ENCODE peak calls at places on chromosomes 7 and 10, in four cellular contexts. L, Y, P and D are unnamed samples.

GRCh38 chr10:63829020-63829419 is 307.8 kb downstream of the REEP3 start:
- DNase-seq in L (no peak), Y (no peak), P (peak), D (no peak)

GRCh38 chr7:3548815-3549214 is 247.8 kb downstream of the SDK1 start:
- DNase-seq in L (no peak), Y (no peak), P (no peak), D (no peak)

GRCh38 chr7:17020250-17020649 is 138.5 kb upstream of the AGR3 start:
- DNase-seq in L (no peak), Y (no peak), P (peak), D (no peak)

GRCh38 chr10:124420254-124420653 is 1.5 kb upstream of the OAT start:
- DNase-seq in L (no peak), Y (no peak), P (no peak), D (no peak)

GRCh38 chr7:41149576-41149975 is 553.3 kb downstream of the INHBA start:
- DNase-seq in L (no peak), Y (no peak), P (no peak), D (no peak)

GRCh38 chr7:157904211-157904865 is 567.5 kb downstream of the DNAJB6 start:
- DNase-seq in L (no peak), Y (no peak), P (no peak), D (no peak)

GRCh38 chr7:98097042-98097645 is 9.5 kb upstream of the LMTK2 start:
- DNase-seq in L (no peak), Y (no peak), P (peak), D (no peak)

GRCh38 chr10:43436291-43437140 is at the start of gene ZNF487:
- DNase-seq in L (peak), Y (peak), P (peak), D (peak)

GRCh38 chr7:16062269-16062668 is 359.1 kb downstream of the CRPPA start:
- DNase-seq in L (no peak), Y (no peak), P (no peak), D (no peak)

GRCh38 chr7:46720761-46721160 is 799.7 kb upstream of the IGFBP3 start:
- DNase-seq in L (no peak), Y (no peak), P (no peak), D (no peak)

GRCh38 chr10:132443605-132443997 is 46.6 kb downstream of the PWWP2B start:
- DNase-seq in L (no peak), Y (peak), P (peak), D (peak)

GRCh38 chr10:52541082-52541481 is 227.0 kb downstream of the DKK1 start:
- DNase-seq in L (no peak), Y (no peak), P (peak), D (no peak)

GRCh38 chr7:131111081-131111576 is 216.5 kb upstream of the MKLN1 start:
- DNase-seq in L (no peak), Y (no peak), P (peak), D (no peak)

GRCh38 chr7:73429218-73429617 is 4.4 kb upstream of the FZD9 start:
- DNase-seq in L (no peak), Y (no peak), P (no peak), D (no peak)

GRCh38 chr7:138608292-138608691 is 92.9 kb downstream of the SVOPL start:
- DNase-seq in L (no peak), Y (peak), P (no peak), D (peak)

GRCh38 chr10:127679642-127680255 is 57.2 kb upstream of the FOXI2 start:
- DNase-seq in L (no peak), Y (no peak), P (no peak), D (no peak)

GRCh38 chr10:104925232-104925851 is 284.3 kb downstream of the SORCS3 start:
- DNase-seq in L (peak), Y (peak), P (peak), D (peak)